ENCODE peak calls at places on chromosome 9, in nine cellular contexts. One of them, this sample, is unnamed.

GRCh38 chr9:87405677-87406544 is 91.8 kb upstream of the DAPK1 start:
- DNase-seq in naive thymus-derived CD4-positive, alpha-beta T cell: no peak
- DNase-seq in ascending aorta: no peak
- DNase-seq in osteoblast: no peak
- DNase-seq in OCI-LY7: no peak
- DNase-seq in tibial nerve: peak
- DNase-seq in ovary: no peak
- DNase-seq in neuronal stem cell: no peak
- DNase-seq in PC-3: no peak
- DNase-seq in this sample: no peak

GRCh38 chr9:125637264-125637663 is 69.7 kb downstream of the MAPKAP1 start:
- DNase-seq in neuronal stem cell: no peak
- DNase-seq in naive thymus-derived CD4-positive, alpha-beta T cell: no peak
- DNase-seq in ovary: no peak
- DNase-seq in ascending aorta: no peak
- DNase-seq in osteoblast: no peak
- DNase-seq in OCI-LY7: no peak
- DNase-seq in tibial nerve: no peak
- DNase-seq in PC-3: no peak
- DNase-seq in this sample: no peak

GRCh38 chr9:97747201-97747965 is 50.2 kb upstream of the XPA start:
- DNase-seq in ascending aorta: no peak
- DNase-seq in naive thymus-derived CD4-positive, alpha-beta T cell: no peak
- DNase-seq in OCI-LY7: no peak
- DNase-seq in osteoblast: no peak
- DNase-seq in PC-3: no peak
- DNase-seq in neuronal stem cell: peak
- DNase-seq in ovary: no peak
- DNase-seq in tibial nerve: no peak
- DNase-seq in this sample: peak

GRCh38 chr9:91416086-91416712 is 7.4 kb downstream of the NFIL3 start:
- DNase-seq in PC-3: peak
- DNase-seq in naive thymus-derived CD4-positive, alpha-beta T cell: no peak
- DNase-seq in OCI-LY7: no peak
- DNase-seq in neuronal stem cell: no peak
- DNase-seq in tibial nerve: no peak
- DNase-seq in ovary: no peak
- DNase-seq in osteoblast: peak
- DNase-seq in ascending aorta: no peak
- DNase-seq in this sample: peak

GRCh38 chr9:69260161-69260560 is 64.9 kb upstream of the ENTREP1 start:
- DNase-seq in tibial nerve: no peak
- DNase-seq in neuronal stem cell: no peak
- DNase-seq in naive thymus-derived CD4-positive, alpha-beta T cell: no peak
- DNase-seq in ovary: no peak
- DNase-seq in PC-3: no peak
- DNase-seq in OCI-LY7: no peak
- DNase-seq in osteoblast: no peak
- DNase-seq in ascending aorta: no peak
- DNase-seq in this sample: no peak

GRCh38 chr9:33372900-33373299 is 29.5 kb downstream of the AQP7 start:
- DNase-seq in PC-3: no peak
- DNase-seq in neuronal stem cell: no peak
- DNase-seq in naive thymus-derived CD4-positive, alpha-beta T cell: no peak
- DNase-seq in osteoblast: no peak
- DNase-seq in tibial nerve: no peak
- DNase-seq in ascending aorta: no peak
- DNase-seq in OCI-LY7: no peak
- DNase-seq in ovary: no peak
- DNase-seq in this sample: no peak

GRCh38 chr9:105128908-105129307 is 115.5 kb upstream of the SLC44A1 start:
- DNase-seq in ascending aorta: no peak
- DNase-seq in PC-3: no peak
- DNase-seq in tibial nerve: no peak
- DNase-seq in osteoblast: no peak
- DNase-seq in neuronal stem cell: no peak
- DNase-seq in ovary: no peak
- DNase-seq in OCI-LY7: no peak
- DNase-seq in naive thymus-derived CD4-positive, alpha-beta T cell: no peak
- DNase-seq in this sample: no peak

GRCh38 chr9:94919376-94920098 is 193.0 kb downstream of the AOPEP start:
- DNase-seq in tibial nerve: no peak
- DNase-seq in osteoblast: no peak
- DNase-seq in ascending aorta: no peak
- DNase-seq in neuronal stem cell: no peak
- DNase-seq in OCI-LY7: no peak
- DNase-seq in PC-3: peak
- DNase-seq in naive thymus-derived CD4-positive, alpha-beta T cell: no peak
- DNase-seq in ovary: peak
- DNase-seq in this sample: no peak

GRCh38 chr9:114889802-114890224 is 40.6 kb downstream of the TNFSF8 start:
- DNase-seq in PC-3: peak
- DNase-seq in ascending aorta: no peak
- DNase-seq in naive thymus-derived CD4-positive, alpha-beta T cell: no peak
- DNase-seq in osteoblast: no peak
- DNase-seq in OCI-LY7: peak
- DNase-seq in neuronal stem cell: no peak
- DNase-seq in tibial nerve: no peak
- DNase-seq in ovary: no peak
- DNase-seq in this sample: no peak

GRCh38 chr9:103714992-103715391 is 379.1 kb upstream of the SMC2 start:
- DNase-seq in neuronal stem cell: peak
- DNase-seq in tibial nerve: no peak
- DNase-seq in ascending aorta: no peak
- DNase-seq in osteoblast: no peak
- DNase-seq in ovary: no peak
- DNase-seq in naive thymus-derived CD4-positive, alpha-beta T cell: no peak
- DNase-seq in OCI-LY7: no peak
- DNase-seq in PC-3: no peak
- DNase-seq in this sample: no peak

GRCh38 chr9:120916573-120916972 is 10.0 kb downstream of the TRAF1 start:
- DNase-seq in naive thymus-derived CD4-positive, alpha-beta T cell: no peak
- DNase-seq in ascending aorta: peak
- DNase-seq in neuronal stem cell: no peak
- DNase-seq in PC-3: no peak
- DNase-seq in tibial nerve: peak
- DNase-seq in OCI-LY7: no peak
- DNase-seq in ovary: peak
- DNase-seq in osteoblast: no peak
- DNase-seq in this sample: peak
- H3K27ac ChIP-seq in naive thymus-derived CD4-positive, alpha-beta T cell: peak
- H3K27ac ChIP-seq in ascending aorta: peak
- H3K27ac ChIP-seq in neuronal stem cell: no peak
- H3K27ac ChIP-seq in PC-3: no peak
- H3K27ac ChIP-seq in tibial nerve: peak
- H3K27ac ChIP-seq in OCI-LY7: no peak
- H3K27ac ChIP-seq in ovary: peak
- H3K27ac ChIP-seq in osteoblast: no peak
- H3K27ac ChIP-seq in this sample: peak

DNA sequence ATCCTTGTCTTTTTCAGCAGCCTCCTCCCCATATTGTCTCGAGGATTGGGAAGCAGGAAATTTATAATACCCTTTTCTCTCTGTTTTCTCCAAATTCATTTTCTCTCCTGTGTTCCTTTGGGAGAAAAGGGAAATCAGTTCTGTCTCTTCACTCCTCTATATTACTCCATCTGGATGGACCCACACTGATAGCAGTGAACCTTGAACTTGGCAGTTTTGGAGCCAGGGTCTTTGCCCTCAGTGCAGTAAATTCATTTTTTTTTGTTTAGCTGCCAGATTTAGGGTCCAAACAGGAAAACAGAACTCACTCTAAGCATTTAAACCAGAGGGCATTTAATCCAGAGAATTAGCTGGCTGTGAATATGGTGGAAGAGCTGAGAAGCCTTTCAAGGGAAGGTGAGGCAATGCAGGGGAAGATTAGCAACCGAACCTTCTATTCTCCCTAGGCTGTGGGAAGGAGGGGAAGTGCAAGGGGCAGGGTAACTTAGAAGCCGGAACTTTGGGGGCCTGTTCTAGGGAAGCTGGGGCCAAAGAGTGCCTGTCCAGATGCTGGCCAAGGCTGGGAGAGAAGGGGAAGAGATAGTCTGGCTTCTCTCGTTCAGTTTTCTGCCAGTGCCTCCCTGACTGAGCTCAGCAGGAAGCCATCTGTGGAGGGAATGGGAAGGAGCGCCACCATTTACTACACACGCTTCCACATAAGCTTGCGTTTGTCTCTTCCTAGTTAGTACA is 16.3 kb upstream of the NPR2 start:
- DNase-seq in ascending aorta: no peak
- DNase-seq in ovary: no peak
- DNase-seq in OCI-LY7: peak
- DNase-seq in osteoblast: no peak
- DNase-seq in tibial nerve: no peak
- DNase-seq in naive thymus-derived CD4-positive, alpha-beta T cell: no peak
- DNase-seq in neuronal stem cell: no peak
- DNase-seq in PC-3: no peak
- DNase-seq in this sample: peak
- H3K27ac ChIP-seq in ascending aorta: no peak
- H3K27ac ChIP-seq in ovary: no peak
- H3K27ac ChIP-seq in OCI-LY7: peak
- H3K27ac ChIP-seq in osteoblast: no peak
- H3K27ac ChIP-seq in tibial nerve: no peak
- H3K27ac ChIP-seq in naive thymus-derived CD4-positive, alpha-beta T cell: no peak
- H3K27ac ChIP-seq in neuronal stem cell: peak
- H3K27ac ChIP-seq in PC-3: no peak
- H3K27ac ChIP-seq in this sample: peak

GRCh38 chr9:96604005-96604320 is 15.7 kb downstream of the CDC14B start:
- DNase-seq in tibial nerve: no peak
- DNase-seq in neuronal stem cell: no peak
- DNase-seq in PC-3: no peak
- DNase-seq in naive thymus-derived CD4-positive, alpha-beta T cell: no peak
- DNase-seq in ascending aorta: no peak
- DNase-seq in OCI-LY7: no peak
- DNase-seq in ovary: no peak
- DNase-seq in osteoblast: peak
- DNase-seq in this sample: no peak
- H3K27ac ChIP-seq in tibial nerve: no peak
- H3K27ac ChIP-seq in neuronal stem cell: no peak
- H3K27ac ChIP-seq in PC-3: no peak
- H3K27ac ChIP-seq in naive thymus-derived CD4-positive, alpha-beta T cell: no peak
- H3K27ac ChIP-seq in ascending aorta: peak
- H3K27ac ChIP-seq in OCI-LY7: no peak
- H3K27ac ChIP-seq in ovary: no peak
- H3K27ac ChIP-seq in osteoblast: no peak
- H3K27ac ChIP-seq in this sample: no peak

DNA sequence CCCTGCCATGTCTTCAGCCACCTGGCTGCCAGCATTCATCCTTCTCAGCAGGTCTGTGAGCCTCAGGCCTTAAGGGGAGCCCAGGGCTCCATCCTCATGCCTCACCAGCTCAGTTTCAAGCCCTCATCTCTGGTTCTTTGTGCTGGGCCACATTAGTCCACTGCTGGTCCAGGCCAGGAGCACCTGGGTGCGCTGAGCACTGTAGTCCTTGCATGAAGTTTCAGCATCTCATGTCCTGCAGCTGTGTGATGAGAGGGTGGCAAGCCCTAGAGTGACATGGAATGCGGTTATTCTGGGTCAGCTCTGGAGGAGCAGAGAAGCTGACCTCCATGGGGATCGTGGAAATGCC is 42.7 kb downstream of the COL5A1 start:
- DNase-seq in osteoblast: peak
- DNase-seq in tibial nerve: no peak
- DNase-seq in OCI-LY7: no peak
- DNase-seq in naive thymus-derived CD4-positive, alpha-beta T cell: no peak
- DNase-seq in PC-3: no peak
- DNase-seq in ovary: no peak
- DNase-seq in neuronal stem cell: no peak
- DNase-seq in ascending aorta: no peak
- DNase-seq in this sample: no peak
- H3K27ac ChIP-seq in osteoblast: no peak
- H3K27ac ChIP-seq in tibial nerve: no peak
- H3K27ac ChIP-seq in OCI-LY7: no peak
- H3K27ac ChIP-seq in naive thymus-derived CD4-positive, alpha-beta T cell: no peak
- H3K27ac ChIP-seq in PC-3: no peak
- H3K27ac ChIP-seq in ovary: no peak
- H3K27ac ChIP-seq in neuronal stem cell: no peak
- H3K27ac ChIP-seq in ascending aorta: peak
- H3K27ac ChIP-seq in this sample: no peak

GRCh38 chr9:4862506-4863250 is 69.9 kb downstream of the RCL1 start:
- DNase-seq in neuronal stem cell: no peak
- DNase-seq in naive thymus-derived CD4-positive, alpha-beta T cell: no peak
- DNase-seq in OCI-LY7: no peak
- DNase-seq in osteoblast: no peak
- DNase-seq in PC-3: no peak
- DNase-seq in tibial nerve: no peak
- DNase-seq in ovary: no peak
- DNase-seq in ascending aorta: no peak
- DNase-seq in this sample: no peak

GRCh38 chr9:4864234-4864661 is 71.5 kb downstream of the RCL1 start:
- DNase-seq in PC-3: no peak
- DNase-seq in ovary: no peak
- DNase-seq in OCI-LY7: no peak
- DNase-seq in ascending aorta: no peak
- DNase-seq in osteoblast: no peak
- DNase-seq in neuronal stem cell: no peak
- DNase-seq in naive thymus-derived CD4-positive, alpha-beta T cell: no peak
- DNase-seq in tibial nerve: no peak
- DNase-seq in this sample: no peak

GRCh38 chr9:4864698-4865097 is 72.0 kb downstream of the RCL1 start:
- DNase-seq in ascending aorta: no peak
- DNase-seq in PC-3: no peak
- DNase-seq in OCI-LY7: no peak
- DNase-seq in neuronal stem cell: no peak
- DNase-seq in tibial nerve: no peak
- DNase-seq in naive thymus-derived CD4-positive, alpha-beta T cell: no peak
- DNase-seq in osteoblast: no peak
- DNase-seq in ovary: no peak
- DNase-seq in this sample: no peak

GRCh38 chr9:4865685-4866084 is 72.9 kb downstream of the RCL1 start:
- DNase-seq in OCI-LY7: no peak
- DNase-seq in osteoblast: no peak
- DNase-seq in neuronal stem cell: no peak
- DNase-seq in PC-3: no peak
- DNase-seq in ovary: no peak
- DNase-seq in tibial nerve: no peak
- DNase-seq in naive thymus-derived CD4-positive, alpha-beta T cell: no peak
- DNase-seq in ascending aorta: no peak
- DNase-seq in this sample: no peak

GRCh38 chr9:4866239-4866969 is 73.7 kb downstream of the RCL1 start:
- DNase-seq in tibial nerve: no peak
- DNase-seq in OCI-LY7: no peak
- DNase-seq in osteoblast: no peak
- DNase-seq in ovary: no peak
- DNase-seq in naive thymus-derived CD4-positive, alpha-beta T cell: no peak
- DNase-seq in PC-3: peak
- DNase-seq in ascending aorta: no peak
- DNase-seq in neuronal stem cell: no peak
- DNase-seq in this sample: no peak
- H3K27ac ChIP-seq in tibial nerve: no peak
- H3K27ac ChIP-seq in OCI-LY7: no peak
- H3K27ac ChIP-seq in osteoblast: no peak
- H3K27ac ChIP-seq in ovary: no peak
- H3K27ac ChIP-seq in naive thymus-derived CD4-positive, alpha-beta T cell: no peak
- H3K27ac ChIP-seq in PC-3: peak
- H3K27ac ChIP-seq in ascending aorta: peak
- H3K27ac ChIP-seq in neuronal stem cell: no peak
- H3K27ac ChIP-seq in this sample: no peak

GRCh38 chr9:27151693-27152397 is 42.8 kb downstream of the TEK start:
- DNase-seq in PC-3: peak
- DNase-seq in osteoblast: no peak
- DNase-seq in neuronal stem cell: no peak
- DNase-seq in ascending aorta: no peak
- DNase-seq in OCI-LY7: no peak
- DNase-seq in ovary: no peak
- DNase-seq in tibial nerve: no peak
- DNase-seq in naive thymus-derived CD4-positive, alpha-beta T cell: no peak
- DNase-seq in this sample: no peak
- H3K27ac ChIP-seq in PC-3: no peak
- H3K27ac ChIP-seq in osteoblast: peak
- H3K27ac ChIP-seq in neuronal stem cell: no peak
- H3K27ac ChIP-seq in ascending aorta: no peak
- H3K27ac ChIP-seq in OCI-LY7: no peak
- H3K27ac ChIP-seq in ovary: no peak
- H3K27ac ChIP-seq in tibial nerve: no peak
- H3K27ac ChIP-seq in naive thymus-derived CD4-positive, alpha-beta T cell: no peak
- H3K27ac ChIP-seq in this sample: no peak